ENCODE peak calls at places on chromosomes 7 and 10, in six cellular contexts. I is stimulated activated CD4-positive, alpha-beta T cell treated with anti-CD3 and anti-CD28 coated beads, Interleukin-2, amount 100 ng/mL, for 48 hours; X is smooth muscle cell of the brain vasculature; D is T-helper 17 cell; Z is NCI-H1092 treated with DMSO at 0.1 percent for 48 hours; L is left lobe of liver. B is an unnamed sample.

GRCh38 chr10:12499587-12499986 is 150.2 kb downstream of the CAMK1D start:
- DNase-seq in D (no peak), Z (no peak), L (no peak), X (no peak), I (no peak), B (no peak)

GRCh38 chr10:125726914-125727313 is 7.4 kb downstream of the EDRF1 start:
- DNase-seq in X (no peak), I (no peak), Z (no peak), L (no peak), D (no peak), B (no peak)

GRCh38 chr7:17677408-17677807 is 262.9 kb downstream of the SNX13 start:
- DNase-seq in Z (no peak), X (no peak), D (no peak), I (no peak), L (no peak), B (no peak)

GRCh38 chr10:60863796-60864195 is 80.2 kb downstream of the RHOBTB1 start:
- DNase-seq in D (no peak), L (no peak), Z (no peak), I (no peak), X (no peak), B (no peak)

GRCh38 chr7:103765891-103766290 is 223.6 kb downstream of the RELN start:
- DNase-seq in Z (no peak), L (no peak), X (no peak), D (no peak), I (no peak), B (no peak)

GRCh38 chr7:41222704-41223103 is 480.2 kb downstream of the INHBA start:
- DNase-seq in D (no peak), I (no peak), X (no peak), L (no peak), Z (no peak), B (no peak)

GRCh38 chr7:35370694-35371093 is 116.8 kb upstream of the TBX20 start:
- DNase-seq in I (no peak), X (no peak), L (no peak), Z (no peak), D (no peak), B (no peak)

GRCh38 chr7:30041526-30042269 is 13.5 kb downstream of the PLEKHA8 start:
- DNase-seq in X (no peak), L (no peak), Z (no peak), I (no peak), D (no peak), B (no peak)

GRCh38 chr7:7967909-7968543 is 570 bp upstream of the GLCCI1 start:
- DNase-seq in I (no peak), X (no peak), D (no peak), L (no peak), Z (no peak), B (peak)

GRCh38 chr7:47453093-47454056 is 128.5 kb downstream of the TNS3 start:
- DNase-seq in X (no peak), I (no peak), Z (peak), D (no peak), L (peak), B (no peak)

GRCh38 chr7:47481656-47482012 is 100.3 kb downstream of the TNS3 start:
- DNase-seq in Z (no peak), I (no peak), D (no peak), L (no peak), X (no peak), B (no peak)

GRCh38 chr7:149354119-149354518 is 92.1 kb downstream of the ZNF783 start:
- DNase-seq in I (no peak), D (no peak), X (no peak), Z (no peak), L (no peak), B (no peak)

GRCh38 chr10:58291538-58292174 is 22.7 kb downstream of the CISD1 start:
- DNase-seq in L (no peak), D (no peak), X (no peak), Z (peak), I (no peak), B (peak)

GRCh38 chr10:58756126-58756525 is 243.5 kb downstream of the BICC1 start:
- DNase-seq in L (peak), D (no peak), X (no peak), Z (no peak), I (no peak), B (no peak)

GRCh38 chr10:80168679-80169380 is 36.3 kb downstream of the PLAC9 start:
- DNase-seq in L (no peak), Z (no peak), D (peak), X (no peak), I (no peak), B (peak)

GRCh38 chr10:68876919-68877250 is 24.2 kb upstream of the DDX50 start:
- DNase-seq in D (no peak), L (no peak), Z (peak), I (no peak), X (no peak), B (no peak)

GRCh38 chr7:85840532-85840931 is 653.7 kb upstream of the SEMA3D start:
- DNase-seq in I (no peak), X (no peak), D (no peak), L (no peak), Z (peak), B (no peak)

GRCh38 chr10:102540023-102540422 is 36.3 kb downstream of the SUFU start:
- DNase-seq in D (no peak), I (no peak), X (no peak), Z (no peak), L (no peak), B (no peak)

GRCh38 chr10:11823122-11823988 is at the start of gene PROSER2:
- DNase-seq in Z (no peak), X (no peak), I (peak), L (peak), D (peak), B (peak)

B was measured in RPMI8226.